ENCODE peak calls at places on chromosomes 12 and 14, in four cellular contexts. H is renal cortical epithelial cell; Q is stimulated activated CD8-positive, alpha-beta memory T cell treated with anti-CD3 and anti-CD28 coated beads, Interleukin-4, amount 100 ng/mL, for 24 hours; F is CD8-positive, alpha-beta memory T cell. D is an unnamed sample.

GRCh38 chr12:4228122-4228580 is 45.4 kb upstream of the CCND2 start:
- DNase-seq in H (no peak), Q (no peak), F (no peak), D (no peak)

GRCh38 chr14:99727096-99727870 is 43.2 kb downstream of the CYP46A1 start:
- DNase-seq in H (no peak), Q (no peak), F (no peak), D (no peak)

GRCh38 chr12:95417372-95417771 is 56.6 kb upstream of the METAP2 start:
- DNase-seq in H (no peak), Q (no peak), F (no peak), D (no peak)

GRCh38 chr12:96587691-96588090 is 98.3 kb downstream of the CFAP54 start:
- DNase-seq in H (peak), Q (no peak), F (no peak), D (no peak)

GRCh38 chr14:76546426-76547221 is 170.7 kb downstream of the ESRRB start:
- DNase-seq in H (no peak), Q (no peak), F (no peak), D (no peak)

GRCh38 chr12:124614512-124615292 is 47.3 kb upstream of the NCOR2 start:
- DNase-seq in H (no peak), Q (no peak), F (no peak), D (no peak)

GRCh38 chr12:9731797-9732196 is 1.1 kb downstream of the CLECL1 start:
- DNase-seq in H (no peak), Q (no peak), F (no peak), D (no peak)

GRCh38 chr12:60209933-60210332 is 614.1 kb downstream of the SLC16A7 start:
- DNase-seq in H (peak), Q (no peak), F (no peak), D (no peak)

GRCh38 chr12:114588061-114588460 is 95.9 kb downstream of the TBX3 start:
- DNase-seq in H (no peak), Q (no peak), F (no peak), D (no peak)

GRCh38 chr12:42447371-42447786 is 121.4 kb downstream of the PPHLN1 start:
- DNase-seq in H (peak), Q (no peak), F (no peak), D (no peak)

GRCh38 chr14:22837059-22837749 is 819 bp downstream of the MMP14 start:
- DNase-seq in H (no peak), Q (no peak), F (no peak), D (no peak)

GRCh38 chr12:109624467-109624866 is 50.9 kb downstream of the MVK start:
- DNase-seq in H (no peak), Q (no peak), F (no peak), D (no peak)

GRCh38 chr14:78524766-78525165 is 354.6 kb downstream of the NRXN3 start:
- DNase-seq in H (no peak), Q (no peak), F (no peak), D (no peak)

GRCh38 chr12:4567073-4567881 is 5.3 kb downstream of the DYRK4 start:
- DNase-seq in H (no peak), Q (no peak), F (no peak), D (no peak)

GRCh38 chr12:45605624-45606023 is 123.9 kb upstream of the ARID2 start:
- DNase-seq in H (no peak), Q (no peak), F (no peak), D (no peak)

GRCh38 chr14:21091784-21092146 is 6.7 kb downstream of the ZNF219 start:
- DNase-seq in H (no peak), Q (no peak), F (no peak), D (no peak)